ENCODE peak calls at places on chromosomes 4 and X, in nine cellular contexts. One of them, this sample, is unnamed.

GRCh38 chrX:15505104-15505503 is 4.5 kb downstream of the BMX start:
- DNase-seq in HFF-Myc: no peak
- DNase-seq in cardiac muscle cell: no peak
- DNase-seq in GM10248: no peak
- DNase-seq in thoracic aorta: no peak
- DNase-seq in WTC11: no peak
- DNase-seq in neural progenitor cell: no peak
- DNase-seq in AG09309: no peak
- DNase-seq in sigmoid colon: no peak
- DNase-seq in this sample: no peak

GRCh38 chr4:161767116-161767515 is 396.7 kb downstream of the FSTL5 start:
- DNase-seq in AG09309: peak
- DNase-seq in thoracic aorta: no peak
- DNase-seq in GM10248: no peak
- DNase-seq in HFF-Myc: peak
- DNase-seq in WTC11: no peak
- DNase-seq in cardiac muscle cell: peak
- DNase-seq in sigmoid colon: no peak
- DNase-seq in neural progenitor cell: no peak
- DNase-seq in this sample: no peak

GRCh38 chr4:2953496-2953895 is 9.7 kb downstream of the NOP14 start:
- DNase-seq in AG09309: no peak
- DNase-seq in cardiac muscle cell: no peak
- DNase-seq in sigmoid colon: no peak
- DNase-seq in thoracic aorta: no peak
- DNase-seq in GM10248: no peak
- DNase-seq in WTC11: no peak
- DNase-seq in neural progenitor cell: no peak
- DNase-seq in HFF-Myc: no peak
- DNase-seq in this sample: no peak

GRCh38 chr4:86359944-86360478 is at the start of gene MAPK10:
- DNase-seq in thoracic aorta: peak
- DNase-seq in cardiac muscle cell: peak
- DNase-seq in GM10248: peak
- DNase-seq in sigmoid colon: peak
- DNase-seq in neural progenitor cell: peak
- DNase-seq in WTC11: peak
- DNase-seq in HFF-Myc: peak
- DNase-seq in AG09309: no peak
- DNase-seq in this sample: peak

GRCh38 chr4:62709618-62710252 is 1509.6 kb downstream of the ADGRL3 start:
- DNase-seq in neural progenitor cell: peak
- DNase-seq in WTC11: no peak
- DNase-seq in AG09309: no peak
- DNase-seq in GM10248: peak
- DNase-seq in HFF-Myc: no peak
- DNase-seq in thoracic aorta: no peak
- DNase-seq in sigmoid colon: no peak
- DNase-seq in cardiac muscle cell: peak
- DNase-seq in this sample: peak

GRCh38 chr4:187363453-187363852 is 632.1 kb upstream of the ZFP42 start:
- DNase-seq in WTC11: no peak
- DNase-seq in HFF-Myc: peak
- DNase-seq in sigmoid colon: no peak
- DNase-seq in cardiac muscle cell: no peak
- DNase-seq in neural progenitor cell: peak
- DNase-seq in AG09309: no peak
- DNase-seq in thoracic aorta: no peak
- DNase-seq in GM10248: no peak
- DNase-seq in this sample: no peak

GRCh38 chr4:112230879-112231778 is 458 bp upstream of the AP1AR start:
- DNase-seq in neural progenitor cell: peak
- DNase-seq in WTC11: peak
- DNase-seq in sigmoid colon: peak
- DNase-seq in AG09309: peak
- DNase-seq in thoracic aorta: peak
- DNase-seq in GM10248: peak
- DNase-seq in HFF-Myc: peak
- DNase-seq in cardiac muscle cell: peak
- DNase-seq in this sample: peak

GRCh38 chr4:167537761-167538160 is 303.5 kb upstream of the SPOCK3 start:
- DNase-seq in cardiac muscle cell: no peak
- DNase-seq in neural progenitor cell: no peak
- DNase-seq in sigmoid colon: no peak
- DNase-seq in thoracic aorta: no peak
- DNase-seq in AG09309: no peak
- DNase-seq in WTC11: no peak
- DNase-seq in HFF-Myc: no peak
- DNase-seq in GM10248: no peak
- DNase-seq in this sample: no peak

GRCh38 chr4:105246712-105247111 is 100.0 kb downstream of the TET2 start:
- DNase-seq in thoracic aorta: no peak
- DNase-seq in WTC11: no peak
- DNase-seq in sigmoid colon: no peak
- DNase-seq in cardiac muscle cell: peak
- DNase-seq in GM10248: no peak
- DNase-seq in HFF-Myc: peak
- DNase-seq in AG09309: peak
- DNase-seq in neural progenitor cell: peak
- DNase-seq in this sample: no peak

GRCh38 chr4:36772154-36772516 is 472.4 kb upstream of the NWD2 start:
- DNase-seq in cardiac muscle cell: no peak
- DNase-seq in GM10248: no peak
- DNase-seq in thoracic aorta: no peak
- DNase-seq in HFF-Myc: no peak
- DNase-seq in WTC11: no peak
- DNase-seq in neural progenitor cell: no peak
- DNase-seq in sigmoid colon: no peak
- DNase-seq in AG09309: no peak
- DNase-seq in this sample: no peak

GRCh38 chr4:8737075-8737474 is 134.6 kb downstream of the HMX1 start:
- DNase-seq in thoracic aorta: no peak
- DNase-seq in neural progenitor cell: no peak
- DNase-seq in GM10248: no peak
- DNase-seq in AG09309: no peak
- DNase-seq in WTC11: no peak
- DNase-seq in cardiac muscle cell: no peak
- DNase-seq in sigmoid colon: peak
- DNase-seq in HFF-Myc: no peak
- DNase-seq in this sample: no peak

GRCh38 chrX:12137982-12138365 is 299 bp upstream of the FRMPD4 start:
- DNase-seq in HFF-Myc: no peak
- DNase-seq in WTC11: no peak
- DNase-seq in GM10248: no peak
- DNase-seq in cardiac muscle cell: no peak
- DNase-seq in thoracic aorta: no peak
- DNase-seq in neural progenitor cell: peak
- DNase-seq in AG09309: no peak
- DNase-seq in sigmoid colon: no peak
- DNase-seq in this sample: peak

GRCh38 chr4:107379054-107379869 is 340.8 kb downstream of the PAPSS1 start:
- DNase-seq in thoracic aorta: no peak
- DNase-seq in AG09309: peak
- DNase-seq in HFF-Myc: peak
- DNase-seq in sigmoid colon: no peak
- DNase-seq in neural progenitor cell: no peak
- DNase-seq in cardiac muscle cell: peak
- DNase-seq in WTC11: no peak
- DNase-seq in GM10248: no peak
- DNase-seq in this sample: no peak

GRCh38 chrX:116267511-116268040 is 97.0 kb downstream of the AGTR2 start:
- DNase-seq in thoracic aorta: no peak
- DNase-seq in GM10248: no peak
- DNase-seq in HFF-Myc: no peak
- DNase-seq in WTC11: no peak
- DNase-seq in neural progenitor cell: no peak
- DNase-seq in cardiac muscle cell: peak
- DNase-seq in sigmoid colon: no peak
- DNase-seq in AG09309: no peak
- DNase-seq in this sample: no peak

GRCh38 chr4:54556587-54556986 is 101.2 kb upstream of the KIT start:
- DNase-seq in HFF-Myc: no peak
- DNase-seq in thoracic aorta: no peak
- DNase-seq in sigmoid colon: no peak
- DNase-seq in WTC11: no peak
- DNase-seq in GM10248: no peak
- DNase-seq in cardiac muscle cell: no peak
- DNase-seq in neural progenitor cell: no peak
- DNase-seq in AG09309: no peak
- DNase-seq in this sample: no peak

GRCh38 chr4:87165886-87166285 is 54.5 kb downstream of the KLHL8 start:
- DNase-seq in GM10248: no peak
- DNase-seq in AG09309: no peak
- DNase-seq in sigmoid colon: no peak
- DNase-seq in HFF-Myc: no peak
- DNase-seq in WTC11: no peak
- DNase-seq in cardiac muscle cell: no peak
- DNase-seq in neural progenitor cell: no peak
- DNase-seq in thoracic aorta: no peak
- DNase-seq in this sample: no peak

DNA sequence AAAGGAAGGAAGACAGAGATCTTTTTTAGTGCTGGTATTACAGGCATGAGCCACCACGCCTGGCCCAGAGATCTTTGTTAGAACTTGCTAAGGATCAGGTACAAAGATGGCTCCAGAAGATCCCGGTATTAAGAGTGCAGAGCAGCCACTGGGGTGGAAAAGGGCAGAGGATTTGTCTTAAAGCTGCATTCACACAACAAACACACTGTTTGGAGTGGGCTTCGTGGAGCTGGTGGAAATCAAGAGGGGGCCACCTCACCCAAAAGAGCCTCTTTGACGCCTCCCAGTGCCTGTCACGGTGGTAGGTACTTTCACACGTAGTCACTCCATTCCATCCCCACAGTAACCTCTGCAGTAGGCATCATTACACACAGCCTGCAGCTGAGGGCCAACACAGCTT is 13.3 kb downstream of the HELT start:
- DNase-seq in GM10248: no peak
- DNase-seq in sigmoid colon: no peak
- DNase-seq in HFF-Myc: no peak
- DNase-seq in WTC11: no peak
- DNase-seq in AG09309: no peak
- DNase-seq in neural progenitor cell: no peak
- DNase-seq in thoracic aorta: no peak
- DNase-seq in cardiac muscle cell: no peak
- DNase-seq in this sample: no peak
- TF ChIP-seq CTCF in GM10248: no peak
- TF ChIP-seq CTCF in sigmoid colon: no peak
- TF ChIP-seq CTCF in HFF-Myc: no peak
- TF ChIP-seq CTCF in WTC11: no peak
- TF ChIP-seq CTCF in AG09309: no peak
- TF ChIP-seq CTCF in neural progenitor cell: no peak
- TF ChIP-seq CTCF in thoracic aorta: no peak
- TF ChIP-seq CTCF in cardiac muscle cell: no peak
- TF ChIP-seq CTCF in this sample: no peak

GRCh38 chr4:134934036-134934806 is 732.6 kb upstream of the PABPC4L start:
- DNase-seq in cardiac muscle cell: no peak
- DNase-seq in neural progenitor cell: no peak
- DNase-seq in sigmoid colon: no peak
- DNase-seq in AG09309: no peak
- DNase-seq in WTC11: no peak
- DNase-seq in HFF-Myc: no peak
- DNase-seq in GM10248: no peak
- DNase-seq in thoracic aorta: no peak
- DNase-seq in this sample: no peak

GRCh38 chr4:134936014-134936413 is 734.4 kb upstream of the PABPC4L start:
- DNase-seq in cardiac muscle cell: no peak
- DNase-seq in HFF-Myc: no peak
- DNase-seq in WTC11: no peak
- DNase-seq in sigmoid colon: no peak
- DNase-seq in neural progenitor cell: peak
- DNase-seq in GM10248: no peak
- DNase-seq in AG09309: no peak
- DNase-seq in thoracic aorta: no peak
- DNase-seq in this sample: no peak

DNA sequence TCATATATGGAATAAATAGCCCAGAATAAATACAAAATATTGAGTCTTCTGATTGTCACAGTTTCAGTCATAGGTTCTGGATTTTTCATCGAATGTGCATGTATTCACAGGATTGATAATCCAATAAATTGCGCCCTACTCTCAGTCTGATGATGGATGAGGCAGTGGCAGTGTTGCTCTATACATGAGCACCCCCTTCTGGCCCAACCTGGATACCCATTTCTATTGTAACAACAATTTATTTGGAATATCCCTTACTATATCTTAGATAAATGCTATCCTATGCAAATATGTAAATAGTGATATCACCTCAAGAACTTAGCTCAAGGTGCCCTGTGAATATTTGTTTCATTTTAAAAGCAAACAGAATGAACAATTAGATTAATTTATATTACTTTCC is 733.7 kb upstream of the PABPC4L start:
- DNase-seq in HFF-Myc: no peak
- DNase-seq in cardiac muscle cell: peak
- DNase-seq in AG09309: no peak
- DNase-seq in sigmoid colon: no peak
- DNase-seq in GM10248: no peak
- DNase-seq in thoracic aorta: no peak
- DNase-seq in neural progenitor cell: peak
- DNase-seq in WTC11: peak
- DNase-seq in this sample: peak
- TF ChIP-seq CTCF in HFF-Myc: peak
- TF ChIP-seq CTCF in cardiac muscle cell: peak
- TF ChIP-seq CTCF in AG09309: no peak
- TF ChIP-seq CTCF in sigmoid colon: no peak
- TF ChIP-seq CTCF in GM10248: peak
- TF ChIP-seq CTCF in thoracic aorta: no peak
- TF ChIP-seq CTCF in neural progenitor cell: peak
- TF ChIP-seq CTCF in WTC11: peak
- TF ChIP-seq CTCF in this sample: peak

GRCh38 chrX:64097891-64098290 is 107.6 kb downstream of the AMER1 start:
- DNase-seq in WTC11: no peak
- DNase-seq in neural progenitor cell: no peak
- DNase-seq in sigmoid colon: no peak
- DNase-seq in GM10248: no peak
- DNase-seq in HFF-Myc: no peak
- DNase-seq in AG09309: no peak
- DNase-seq in thoracic aorta: no peak
- DNase-seq in cardiac muscle cell: no peak
- DNase-seq in this sample: no peak

DNA sequence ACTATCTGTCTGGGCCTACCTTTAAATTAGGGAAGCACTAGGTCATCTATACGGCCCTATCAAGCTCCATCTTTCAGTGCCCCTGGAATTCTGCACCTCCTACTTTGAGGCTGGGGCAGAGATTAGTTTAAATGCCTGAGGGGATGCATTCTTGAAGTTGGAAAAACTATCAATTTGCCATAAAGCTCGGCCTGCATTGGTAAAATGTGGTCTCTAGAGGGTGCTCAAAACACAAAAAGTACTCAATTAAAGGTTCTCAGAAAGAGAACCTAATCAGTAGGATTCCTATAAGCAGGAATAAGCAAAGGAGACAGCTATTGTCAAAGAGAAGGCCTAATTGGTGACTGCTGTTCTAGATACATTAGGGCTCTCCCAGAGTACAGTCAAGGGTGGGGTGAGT is 111.7 kb downstream of the AMER1 start:
- DNase-seq in WTC11: peak
- DNase-seq in cardiac muscle cell: peak
- DNase-seq in thoracic aorta: no peak
- DNase-seq in sigmoid colon: no peak
- DNase-seq in neural progenitor cell: peak
- DNase-seq in HFF-Myc: no peak
- DNase-seq in AG09309: no peak
- DNase-seq in GM10248: no peak
- DNase-seq in this sample: peak
- TF ChIP-seq CTCF in WTC11: peak
- TF ChIP-seq CTCF in cardiac muscle cell: peak
- TF ChIP-seq CTCF in thoracic aorta: peak
- TF ChIP-seq CTCF in sigmoid colon: no peak
- TF ChIP-seq CTCF in neural progenitor cell: peak
- TF ChIP-seq CTCF in HFF-Myc: no peak
- TF ChIP-seq CTCF in AG09309: peak
- TF ChIP-seq CTCF in GM10248: peak
- TF ChIP-seq CTCF in this sample: peak

GRCh38 chr4:40228497-40229365 is 31.9 kb downstream of the RHOH start:
- DNase-seq in neural progenitor cell: peak
- DNase-seq in WTC11: peak
- DNase-seq in thoracic aorta: no peak
- DNase-seq in cardiac muscle cell: no peak
- DNase-seq in AG09309: no peak
- DNase-seq in HFF-Myc: no peak
- DNase-seq in sigmoid colon: no peak
- DNase-seq in GM10248: peak
- DNase-seq in this sample: no peak
- TF ChIP-seq CTCF in neural progenitor cell: peak
- TF ChIP-seq CTCF in WTC11: peak
- TF ChIP-seq CTCF in thoracic aorta: no peak
- TF ChIP-seq CTCF in cardiac muscle cell: peak
- TF ChIP-seq CTCF in AG09309: peak
- TF ChIP-seq CTCF in HFF-Myc: peak
- TF ChIP-seq CTCF in sigmoid colon: no peak
- TF ChIP-seq CTCF in GM10248: peak
- TF ChIP-seq CTCF in this sample: peak

This sample was measured in nephron progenitor cell.